ENCODE peak calls at places on chromosomes 1 and 21, in eight cellular contexts. T, S, C, H, U, P, W and A are unnamed samples.
A peak's percentile ranks its signal among the peaks of the same experiment; 100 is the strongest.

GRCh38 chr1:37481289-37482003 is 7.1 kb downstream of the ZC3H12A start:
- DNase-seq in T (peak; percentile 24), S (no peak), C (no peak), H (no peak), U (no peak), P (no peak), W (peak; percentile 17), A (no peak)

GRCh38 chr1:25031966-25032667 is 102.0 kb upstream of the RUNX3 start:
- DNase-seq in T (peak; percentile 20), S (no peak), C (peak; percentile 81), H (no peak), U (peak; percentile 85), P (peak; percentile 63), W (no peak), A (peak; percentile 74)

GRCh38 chr1:218429301-218429700 is 84.2 kb downstream of the TGFB2 start:
- DNase-seq in T (no peak), S (no peak), C (no peak), H (no peak), U (no peak), P (peak; percentile 40), W (no peak), A (no peak)

GRCh38 chr1:64469614-64469976 is 334 bp upstream of the CACHD1 start:
- DNase-seq in T (peak; percentile 58), S (no peak), C (peak; percentile 28), H (no peak), U (no peak), P (no peak), W (no peak), A (peak; percentile 8)

GRCh38 chr1:199054706-199055105 is 415.9 kb downstream of the PTPRC start:
- DNase-seq in T (no peak), S (no peak), C (no peak), H (no peak), U (no peak), P (no peak), W (no peak), A (no peak)

GRCh38 chr1:177741476-177741875 is 228.4 kb downstream of the SEC16B start:
- DNase-seq in T (no peak), S (no peak), C (no peak), H (no peak), U (no peak), P (no peak), W (no peak), A (no peak)

GRCh38 chr1:196723325-196724185 is 51.1 kb upstream of the CFHR3 start:
- DNase-seq in T (peak; percentile 45), S (peak; percentile 94), C (peak; percentile 64), H (peak; percentile 64), U (peak; percentile 46), P (peak; percentile 23), W (no peak), A (peak; percentile 3)

GRCh38 chr1:162740755-162741154 is 49.7 kb upstream of the HSD17B7 start:
- DNase-seq in T (no peak), S (no peak), C (no peak), H (no peak), U (no peak), P (peak; percentile 56), W (no peak), A (peak; percentile 38)

GRCh38 chr1:235954306-235955283 is 87.9 kb upstream of the LYST start:
- DNase-seq in T (peak; percentile 32), S (no peak), C (no peak), H (no peak), U (no peak), P (peak; percentile 34), W (no peak), A (peak; percentile 26)

GRCh38 chr1:220410681-220411080 is 117.3 kb upstream of the MARK1 start:
- DNase-seq in T (peak; percentile 4), S (no peak), C (no peak), H (no peak), U (peak; percentile 36), P (no peak), W (no peak), A (peak; percentile 17)

GRCh38 chr1:31155216-31155806 is 84.4 kb downstream of the NKAIN1 start:
- DNase-seq in T (peak; percentile 89), S (no peak), C (peak; percentile 64), H (no peak), U (peak; percentile 61), P (peak; percentile 32), W (peak; percentile 60), A (peak; percentile 71)

GRCh38 chr1:206513312-206514111 is 6.2 kb downstream of the RASSF5 start:
- DNase-seq in T (peak; percentile 90), S (no peak), C (no peak), H (no peak), U (peak; percentile 98), P (peak; percentile 87), W (peak; percentile 76), A (peak; percentile 91)

GRCh38 chr1:11792106-11792505 is 13.7 kb downstream of the MTHFR start:
- DNase-seq in T (no peak), S (no peak), C (no peak), H (no peak), U (no peak), P (no peak), W (no peak), A (no peak)

GRCh38 chr1:52142220-52143153 is 598 bp downstream of the ZFYVE9 start:
- DNase-seq in T (peak; percentile 85), S (peak; percentile 81), C (peak; percentile 48), H (no peak), U (peak; percentile 56), P (peak; percentile 52), W (peak; percentile 49), A (peak; percentile 54)

GRCh38 chr1:26686795-26687194 is 9.0 kb upstream of the ARID1A start:
- DNase-seq in T (no peak), S (no peak), C (no peak), H (no peak), U (peak; percentile 47), P (no peak), W (no peak), A (peak; percentile 46)

GRCh38 chr1:43143441-43143888 is 28.6 kb downstream of the EBNA1BP2 start:
- DNase-seq in T (peak; percentile 2), S (peak; percentile 87), C (no peak), H (peak; percentile 83), U (peak; percentile 27), P (no peak), W (no peak), A (no peak)

GRCh38 chr1:77175230-77175844 is 43.9 kb downstream of the PIGK start:
- DNase-seq in T (peak; percentile 7), S (peak; percentile 59), C (no peak), H (peak; percentile 32), U (peak; percentile 27), P (peak; percentile 6), W (no peak), A (peak; percentile 24)

GRCh38 chr1:3125078-3125477 is 56.1 kb downstream of the PRDM16 start:
- DNase-seq in T (no peak), S (no peak), C (no peak), H (no peak), U (no peak), P (no peak), W (no peak), A (peak; percentile 51)

GRCh38 chr1:191707288-191707687 is 451.0 kb upstream of the RGS18 start:
- DNase-seq in T (no peak), S (no peak), C (no peak), H (no peak), U (peak; percentile 33), P (peak; percentile 49), W (no peak), A (peak; percentile 44)

GRCh38 chr1:206658264-206658980 is 23.1 kb downstream of the DYRK3 start:
- DNase-seq in T (peak; percentile 43), S (peak; percentile 92), C (peak; percentile 44), H (peak; percentile 12), U (no peak), P (no peak), W (peak; percentile 58), A (no peak)

GRCh38 chr21:37367758-37368535 is 1.4 kb downstream of the DYRK1A start:
- DNase-seq in T (peak; percentile 83), S (peak; percentile 62), C (peak; percentile 44), H (no peak), U (peak; percentile 64), P (peak; percentile 35), W (peak; percentile 55), A (peak; percentile 37)

GRCh38 chr1:206890125-206890637 is 7.1 kb upstream of the IL24 start:
- DNase-seq in T (peak; percentile 71), S (peak; percentile 63), C (no peak), H (no peak), U (peak; percentile 99), P (peak; percentile 42), W (no peak), A (peak; percentile 53)

GRCh38 chr21:40215941-40216340 is 348.7 kb downstream of the PCP4 start:
- DNase-seq in T (no peak), S (no peak), C (no peak), H (no peak), U (no peak), P (no peak), W (no peak), A (no peak)

GRCh38 chr1:150808134-150808533 is at the start of gene CTSK:
- DNase-seq in T (peak; percentile 77), S (peak; percentile 49), C (no peak), H (no peak), U (no peak), P (no peak), W (no peak), A (no peak)
- H3K4me3 ChIP-seq in T (peak within 1 kb of the TSS; percentile 72), S (no peak within 1 kb of the TSS), C (peak within 1 kb of the TSS; percentile 29), H (no peak within 1 kb of the TSS), U (no peak within 1 kb of the TSS), P (no peak within 1 kb of the TSS), W (peak within 1 kb of the TSS; percentile 39), A (peak within 1 kb of the TSS; percentile 39)

DNA sequence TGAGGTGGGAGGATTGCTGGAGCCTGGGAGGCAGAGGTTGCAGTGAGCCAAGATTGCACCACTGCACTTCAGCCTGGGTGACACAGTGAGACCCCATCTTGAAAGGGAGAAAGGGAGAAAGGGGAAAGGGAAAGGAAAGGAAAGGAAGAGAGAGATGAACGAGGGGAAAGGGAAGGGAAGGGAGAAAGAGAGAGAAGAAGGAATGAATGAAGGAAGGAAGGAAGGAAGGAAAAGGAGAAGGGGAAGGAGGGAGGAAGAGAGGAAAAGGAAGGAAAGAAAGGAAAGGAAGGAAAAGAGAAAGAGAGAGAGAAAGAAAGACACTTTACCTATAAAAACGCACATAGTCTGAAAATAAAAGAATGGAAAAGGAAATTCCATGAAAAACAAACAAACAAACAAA is 18.0 kb downstream of the ZNF695 start:
- DNase-seq in T (no peak), S (no peak), C (no peak), H (no peak), U (no peak), P (no peak), W (no peak), A (no peak)
- H3K9me3 ChIP-seq in T (peaks cover 10% of the 10 kb centered on the region), S (peaks cover 98% of the 10 kb centered on the region), C (peaks cover 100% of the 10 kb centered on the region), H (peaks cover 60% of the 10 kb centered on the region), U (peaks cover 80% of the 10 kb centered on the region), P (peaks cover 32% of the 10 kb centered on the region), W (peaks cover 65% of the 10 kb centered on the region), A (no peaks in the 10 kb centered on the region)

GRCh38 chr1:75768021-75768420 is 18.0 kb upstream of the RABGGTB start:
- DNase-seq in T (no peak), S (no peak), C (no peak), H (no peak), U (no peak), P (no peak), W (no peak), A (no peak)
- H3K4me3 ChIP-seq in T (no peak overlapping the region), S (no peak overlapping the region), C (no peak overlapping the region), H (no peak overlapping the region), U (no peak overlapping the region), P (no peak overlapping the region), W (no peak overlapping the region), A (no peak overlapping the region)

DNA sequence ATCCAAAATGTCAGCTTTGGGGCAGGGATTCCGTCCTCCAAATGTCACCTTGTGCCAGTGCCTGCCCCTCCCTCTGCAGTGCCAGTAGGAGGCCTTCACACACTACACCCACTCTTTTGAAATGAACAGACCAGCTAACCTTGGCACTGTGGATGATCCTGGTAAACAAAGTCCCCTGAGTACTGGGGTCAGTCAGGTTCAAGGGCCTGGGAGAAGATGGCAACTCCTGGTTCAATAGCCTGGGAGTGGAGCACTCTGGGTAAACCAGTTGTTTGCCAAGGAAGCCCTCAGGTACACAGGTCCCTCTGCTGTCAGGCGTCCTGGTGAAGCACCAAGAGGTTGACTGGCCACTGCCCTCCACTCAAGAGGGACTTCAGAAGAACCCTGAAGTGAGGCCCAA is 30.4 kb downstream of the RIPK4 start:
- DNase-seq in T (no peak), S (no peak), C (no peak), H (no peak), U (no peak), P (no peak), W (no peak), A (no peak)
- H3K9me3 ChIP-seq in T (no peaks in the 10 kb centered on the region), S (peaks cover 27% of the 10 kb centered on the region), C (peaks cover 15% of the 10 kb centered on the region), H (no peaks in the 10 kb centered on the region), U (no peaks in the 10 kb centered on the region), P (peaks cover 10% of the 10 kb centered on the region), W (no peaks in the 10 kb centered on the region), A (no peaks in the 10 kb centered on the region)